ENCODE peak calls at places on chromosome 15, in four cellular contexts. S is psoas muscle, Z is mammary epithelial cell, R is body of pancreas. B is an unnamed sample.
A peak's percentile ranks its signal among the peaks of the same experiment; 100 is the strongest.

GRCh38 chr15:96693515-96693914 is 363.0 kb downstream of the NR2F2 start:
- DNase-seq in Z (no peak), S (no peak), R (no peak), B (no peak)

GRCh38 chr15:56815247-56815646 is 81.9 kb upstream of the ZNF280D start:
- DNase-seq in S (no peak), R (no peak), Z (peak; percentile 48), B (no peak)

GRCh38 chr15:78838480-78838879 is 27.2 kb upstream of the ADAMTS7 start:
- DNase-seq in R (peak; percentile 16), Z (no peak), S (peak; percentile 37), B (no peak)

GRCh38 chr15:70799667-70800450 is 36.5 kb upstream of the UACA start:
- DNase-seq in Z (peak; percentile 83), R (peak; percentile 37), S (no peak), B (peak; percentile 99)

GRCh38 chr15:39586387-39587171 is 5.7 kb downstream of the THBS1 start:
- DNase-seq in S (no peak), R (no peak), Z (peak; percentile 66), B (peak; percentile 71)

GRCh38 chr15:92599394-92599970 is 56.1 kb downstream of the FAM174B start:
- DNase-seq in R (no peak), S (no peak), Z (no peak), B (peak; percentile 94)

GRCh38 chr15:94584833-94585244 is 353.5 kb downstream of the MCTP2 start:
- DNase-seq in R (no peak), S (no peak), Z (peak; percentile 33), B (no peak)

GRCh38 chr15:62066663-62067447 is at the start of gene C2CD4A:
- DNase-seq in Z (peak; percentile 70), S (peak; percentile 59), R (peak; percentile 96), B (peak; percentile 55)

GRCh38 chr15:86106306-86106705 is 26.6 kb downstream of the AGBL1 start:
- DNase-seq in S (no peak), R (no peak), Z (no peak), B (no peak)

GRCh38 chr15:59300618-59301139 is 72.0 kb downstream of the MYO1E start:
- DNase-seq in R (peak; percentile 19), S (peak; percentile 42), Z (no peak), B (no peak)

GRCh38 chr15:55993111-55993803 is at the start of gene NEDD4:
- DNase-seq in Z (peak; percentile 86), R (peak; percentile 86), S (peak; percentile 89), B (peak; percentile 87)

GRCh38 chr15:57758556-57758955 is 52.0 kb downstream of the POLR2M start:
- DNase-seq in S (no peak), Z (no peak), R (no peak), B (no peak)

GRCh38 chr15:78207641-78208340 is 26.6 kb downstream of the ACSBG1 start:
- DNase-seq in S (no peak), Z (no peak), R (no peak), B (no peak)

GRCh38 chr15:58361291-58361759 is 70.5 kb upstream of the LIPC start:
- DNase-seq in S (no peak), R (peak; percentile 19), Z (no peak), B (peak; percentile 100)

GRCh38 chr15:67340630-67341029 is 86.0 kb downstream of the IQCH start:
- DNase-seq in R (no peak), Z (no peak), S (no peak), B (no peak)

GRCh38 chr15:78634251-78635145 is 6.5 kb downstream of the CHRNB4 start:
- DNase-seq in Z (no peak), R (no peak), S (no peak), B (no peak)

GRCh38 chr15:23687143-23687470 is at the start of gene NDN:
- DNase-seq in R (peak; percentile 56), S (peak; percentile 42), Z (no peak), B (peak; percentile 31)

GRCh38 chr15:57263520-57263919 is 112.8 kb upstream of the CGNL1 start:
- DNase-seq in Z (no peak), S (no peak), R (no peak), B (no peak)

GRCh38 chr15:58568157-58568571 is 136.4 kb downstream of the LIPC start:
- DNase-seq in R (peak; percentile 67), Z (peak; percentile 51), S (no peak), B (no peak)

GRCh38 chr15:98554272-98555172 is 93.8 kb upstream of the IGF1R start:
- DNase-seq in S (no peak), Z (no peak), R (peak; percentile 83), B (no peak)

GRCh38 chr15:86942285-86942684 is 862.6 kb downstream of the AGBL1 start:
- DNase-seq in R (no peak), S (no peak), Z (peak; percentile 8), B (no peak)

GRCh38 chr15:41853191-41853590 is 14.5 kb downstream of the PLA2G4B start:
- DNase-seq in Z (no peak), S (no peak), R (no peak), B (no peak)
- TF ChIP-seq CTCF in Z (no peak), S (no peak), R (no peak), B (no peak)

GRCh38 chr15:63210151-63211051 is 21.0 kb downstream of the RAB8B start:
- DNase-seq in S (no peak), Z (no peak), R (no peak), B (peak; percentile 77)

GRCh38 chr15:63218114-63218808 is 28.9 kb downstream of the RAB8B start:
- DNase-seq in S (no peak), R (peak; percentile 16), Z (peak; percentile 94), B (peak; percentile 71)

GRCh38 chr15:63211549-63211948 is 22.1 kb downstream of the RAB8B start:
- DNase-seq in Z (no peak), S (no peak), R (no peak), B (no peak)

DNA sequence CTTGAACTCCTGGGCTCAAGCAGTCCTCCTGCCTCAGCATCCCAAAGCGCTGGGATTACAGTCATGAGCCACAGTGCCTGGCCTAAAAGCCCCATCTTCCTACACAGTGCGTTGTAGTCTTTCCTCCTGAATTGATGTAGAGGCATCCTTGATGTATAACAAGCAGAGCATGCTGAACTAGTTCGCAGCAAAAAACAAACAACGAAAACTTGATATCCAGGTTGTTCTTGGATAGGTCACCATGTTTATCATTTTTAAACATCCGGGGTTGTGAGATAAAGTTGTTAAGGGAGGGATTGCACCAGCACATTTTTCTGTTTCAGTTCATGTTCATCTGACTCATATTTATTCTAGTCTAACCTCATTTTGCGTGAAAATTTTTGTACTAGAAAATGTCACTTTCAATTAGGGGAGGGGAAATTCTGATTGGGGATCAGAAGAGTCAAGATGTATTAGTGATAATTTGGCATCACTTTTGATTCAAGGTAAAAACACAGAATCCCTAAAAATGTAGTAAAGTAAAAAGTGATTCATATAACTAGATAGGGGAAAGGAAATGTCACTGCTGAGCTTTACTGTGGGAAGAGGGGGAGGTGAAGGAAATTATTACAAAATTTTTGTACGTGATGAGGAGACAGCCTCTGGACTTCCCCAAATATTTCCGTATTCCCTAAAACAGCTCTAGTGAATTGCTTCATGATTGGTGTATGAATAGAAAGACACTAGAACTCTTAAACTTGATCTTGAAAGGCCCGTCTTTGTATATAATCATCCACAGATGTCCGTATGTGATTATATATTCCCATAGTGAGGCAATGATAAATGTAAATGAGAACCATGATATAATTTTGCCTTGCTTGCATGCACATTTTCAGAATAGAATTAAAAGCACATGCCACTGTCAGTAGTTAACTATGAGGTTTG is 22.9 kb downstream of the RAB8B start:
- DNase-seq in Z (no peak), S (no peak), R (no peak), B (peak; percentile 84)
- TF ChIP-seq CTCF in Z (no peak), S (no peak), R (no peak), B (no peak)

GRCh38 chr15:49606594-49606993 is 14.0 kb downstream of the FAM227B start:
- DNase-seq in S (no peak), R (no peak), Z (no peak), B (no peak)
- TF ChIP-seq CTCF in S (no peak), R (no peak), Z (no peak), B (peak; percentile 23)

GRCh38 chr15:89030311-89030710 is 57.9 kb upstream of the ABHD2 start:
- DNase-seq in R (no peak), Z (peak; percentile 12), S (no peak), B (no peak)

GRCh38 chr15:89038146-89038545 is 50.1 kb upstream of the ABHD2 start:
- DNase-seq in R (no peak), S (no peak), Z (no peak), B (no peak)

GRCh38 chr15:89035658-89036057 is 52.6 kb upstream of the ABHD2 start:
- DNase-seq in R (no peak), S (no peak), Z (no peak), B (no peak)

DNA sequence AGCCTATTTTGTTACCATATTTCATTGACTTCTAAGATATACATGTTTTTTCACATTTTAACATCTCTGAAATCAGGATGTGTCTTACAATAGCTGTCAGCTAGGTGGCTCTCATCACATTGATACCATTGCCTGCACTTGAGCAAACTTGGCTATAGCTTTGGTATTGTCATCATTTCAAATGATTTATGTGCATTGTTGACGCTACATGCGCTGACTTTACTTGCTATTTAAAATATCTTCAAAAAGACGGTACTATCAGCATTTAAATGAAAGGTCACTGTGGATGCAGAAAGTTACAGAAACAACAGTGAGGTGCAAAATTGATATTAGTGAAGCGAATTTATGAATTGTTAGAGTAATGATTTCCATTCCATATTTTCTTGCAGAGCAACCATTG is 54.0 kb upstream of the ABHD2 start:
- DNase-seq in Z (peak; percentile 9), S (no peak), R (no peak), B (no peak)
- TF ChIP-seq CTCF in Z (peak; percentile 33), S (peak; percentile 17), R (no peak), B (peak; percentile 45)

GRCh38 chr15:101017041-101017754 is 98.0 kb downstream of the LRRK1 start:
- DNase-seq in Z (no peak), R (no peak), S (no peak), B (no peak)
- TF ChIP-seq CTCF in Z (no peak), R (no peak), S (no peak), B (peak; percentile 20)